ENCODE peak calls at places on chromosome 4, in six cellular contexts. One of them, this sample, is unnamed.

GRCh38 chr4:7073526-7074390 is 5.9 kb upstream of the GRPEL1 start:
- DNase-seq in K562: peak; percentile 84
- DNase-seq in HepG2: peak; percentile 77
- DNase-seq in A549: peak; percentile 76
- DNase-seq in endothelial cell of umbilical vein: peak; percentile 49
- DNase-seq in GM12878: no peak
- DNase-seq in this sample: peak; percentile 75

GRCh38 chr4:124948976-124949597 is 236.6 kb upstream of the ANKRD50 start:
- DNase-seq in K562: no peak
- DNase-seq in A549: peak; percentile 6
- DNase-seq in GM12878: no peak
- DNase-seq in endothelial cell of umbilical vein: peak; percentile 80
- DNase-seq in HepG2: no peak
- DNase-seq in this sample: no peak

GRCh38 chr4:112147697-112148096 is 2.4 kb downstream of the FAM241A start:
- DNase-seq in GM12878: no peak
- DNase-seq in K562: no peak
- DNase-seq in A549: no peak
- DNase-seq in HepG2: no peak
- DNase-seq in endothelial cell of umbilical vein: peak; percentile 67
- DNase-seq in this sample: no peak

GRCh38 chr4:48340276-48340904 is 939 bp upstream of the SLAIN2 start:
- DNase-seq in endothelial cell of umbilical vein: no peak
- DNase-seq in HepG2: no peak
- DNase-seq in GM12878: no peak
- DNase-seq in A549: no peak
- DNase-seq in K562: peak; percentile 37
- DNase-seq in this sample: peak; percentile 83

GRCh38 chr4:68267433-68267944 is 22.0 kb upstream of the TMPRSS11B start:
- DNase-seq in HepG2: peak; percentile 2
- DNase-seq in GM12878: no peak
- DNase-seq in K562: no peak
- DNase-seq in A549: peak; percentile 14
- DNase-seq in endothelial cell of umbilical vein: no peak
- DNase-seq in this sample: no peak

GRCh38 chr4:77845400-77845799 is 17.2 kb upstream of the MRPL1 start:
- DNase-seq in K562: no peak
- DNase-seq in HepG2: no peak
- DNase-seq in GM12878: no peak
- DNase-seq in endothelial cell of umbilical vein: peak; percentile 41
- DNase-seq in A549: no peak
- DNase-seq in this sample: no peak

GRCh38 chr4:10226756-10227155 is 110.2 kb upstream of the WDR1 start:
- DNase-seq in HepG2: no peak
- DNase-seq in endothelial cell of umbilical vein: no peak
- DNase-seq in GM12878: no peak
- DNase-seq in K562: no peak
- DNase-seq in A549: no peak
- DNase-seq in this sample: no peak

GRCh38 chr4:78722320-78722719 is 53.8 kb upstream of the BMP2K start:
- DNase-seq in GM12878: no peak
- DNase-seq in K562: no peak
- DNase-seq in A549: no peak
- DNase-seq in endothelial cell of umbilical vein: peak; percentile 20
- DNase-seq in HepG2: no peak
- DNase-seq in this sample: no peak

GRCh38 chr4:95293014-95293413 is 255.8 kb downstream of the UNC5C start:
- DNase-seq in A549: no peak
- DNase-seq in GM12878: no peak
- DNase-seq in endothelial cell of umbilical vein: peak; percentile 72
- DNase-seq in HepG2: no peak
- DNase-seq in K562: no peak
- DNase-seq in this sample: no peak

GRCh38 chr4:30443289-30443688 is 276.9 kb upstream of the PCDH7 start:
- DNase-seq in HepG2: no peak
- DNase-seq in endothelial cell of umbilical vein: no peak
- DNase-seq in A549: no peak
- DNase-seq in K562: no peak
- DNase-seq in GM12878: no peak
- DNase-seq in this sample: no peak

GRCh38 chr4:121200795-121201472 is 36.8 kb upstream of the TNIP3 start:
- DNase-seq in endothelial cell of umbilical vein: no peak
- DNase-seq in K562: no peak
- DNase-seq in HepG2: no peak
- DNase-seq in A549: no peak
- DNase-seq in GM12878: peak; percentile 68
- DNase-seq in this sample: no peak

GRCh38 chr4:164212134-164212533 is 541.8 kb upstream of the SMIM31 start:
- DNase-seq in HepG2: no peak
- DNase-seq in A549: no peak
- DNase-seq in GM12878: no peak
- DNase-seq in K562: no peak
- DNase-seq in endothelial cell of umbilical vein: no peak
- DNase-seq in this sample: no peak

GRCh38 chr4:41646862-41647261 is 101.7 kb downstream of the PHOX2B start:
- DNase-seq in GM12878: no peak
- DNase-seq in K562: no peak
- DNase-seq in HepG2: no peak
- DNase-seq in A549: no peak
- DNase-seq in endothelial cell of umbilical vein: no peak
- DNase-seq in this sample: no peak

GRCh38 chr4:41644288-41644914 is 104.1 kb downstream of the PHOX2B start:
- DNase-seq in K562: peak; percentile 56
- DNase-seq in HepG2: peak; percentile 3
- DNase-seq in GM12878: no peak
- DNase-seq in A549: peak; percentile 31
- DNase-seq in endothelial cell of umbilical vein: peak; percentile 52
- DNase-seq in this sample: no peak

GRCh38 chr4:41644915-41645295 is 103.6 kb downstream of the PHOX2B start:
- DNase-seq in HepG2: no peak
- DNase-seq in K562: no peak
- DNase-seq in endothelial cell of umbilical vein: no peak
- DNase-seq in A549: no peak
- DNase-seq in GM12878: no peak
- DNase-seq in this sample: no peak

GRCh38 chr4:41647368-41647767 is 101.2 kb downstream of the PHOX2B start:
- DNase-seq in GM12878: no peak
- DNase-seq in A549: no peak
- DNase-seq in endothelial cell of umbilical vein: no peak
- DNase-seq in K562: no peak
- DNase-seq in HepG2: no peak
- DNase-seq in this sample: no peak

DNA sequence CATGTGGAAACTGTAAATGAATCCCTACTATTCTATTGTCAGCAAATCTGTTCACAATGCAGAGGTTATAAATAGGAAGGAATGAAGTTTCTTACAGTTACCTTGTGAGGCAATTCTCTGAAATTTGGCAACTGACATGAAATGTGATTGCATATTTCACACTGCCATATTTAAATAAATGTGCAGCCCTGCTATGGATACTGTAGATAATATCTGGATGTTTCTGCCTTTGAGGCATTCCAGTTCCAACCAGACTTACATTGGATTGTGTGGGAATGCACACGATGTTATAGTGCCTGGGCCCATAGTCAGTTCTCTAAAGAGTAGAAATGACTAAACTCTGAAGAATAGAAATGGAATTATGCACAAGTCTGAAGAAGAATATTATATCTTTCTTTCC is 102.8 kb downstream of the PHOX2B start:
- DNase-seq in HepG2: no peak
- DNase-seq in K562: no peak
- DNase-seq in GM12878: no peak
- DNase-seq in A549: no peak
- DNase-seq in endothelial cell of umbilical vein: no peak
- DNase-seq in this sample: no peak
- TF ChIP-seq CTCF in HepG2: no peak
- TF ChIP-seq CTCF in K562: no peak
- TF ChIP-seq CTCF in GM12878: no peak
- TF ChIP-seq CTCF in A549: no peak
- TF ChIP-seq CTCF in endothelial cell of umbilical vein: no peak
- TF ChIP-seq CTCF in this sample: no peak

DNA sequence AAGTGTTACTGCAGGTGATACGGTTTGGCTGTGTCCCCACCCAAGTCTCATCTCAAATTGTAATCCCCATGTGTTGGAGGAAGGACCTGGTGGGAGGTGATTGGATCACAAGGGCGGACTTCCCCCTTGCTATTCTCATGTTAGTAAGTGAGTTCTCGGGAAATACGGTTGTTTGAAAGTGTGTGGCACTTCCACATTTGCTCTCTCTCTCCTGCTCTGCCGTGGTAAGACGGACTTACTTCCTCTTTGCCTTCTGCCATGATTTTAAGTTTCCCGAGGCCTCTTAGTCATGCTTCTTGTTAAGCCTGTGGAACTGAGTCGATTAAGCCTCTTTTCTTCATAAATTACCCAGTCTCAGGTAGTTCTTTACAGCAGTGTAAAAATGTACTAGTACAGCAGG is 65.2 kb upstream of the SLC7A11 start:
- DNase-seq in HepG2: no peak
- DNase-seq in A549: no peak
- DNase-seq in endothelial cell of umbilical vein: no peak
- DNase-seq in GM12878: no peak
- DNase-seq in K562: no peak
- DNase-seq in this sample: peak; percentile 52
- TF ChIP-seq MYC in HepG2: no peak
- TF ChIP-seq MYC in A549: no peak
- TF ChIP-seq MYC in endothelial cell of umbilical vein: no peak
- TF ChIP-seq MYC in GM12878: no peak
- TF ChIP-seq MYC in K562: no peak
- TF ChIP-seq MYC in this sample: no peak

GRCh38 chr4:174213734-174214101 is 69.7 kb downstream of the FBXO8 start:
- DNase-seq in A549: no peak
- DNase-seq in K562: no peak
- DNase-seq in endothelial cell of umbilical vein: no peak
- DNase-seq in HepG2: no peak
- DNase-seq in GM12878: no peak
- DNase-seq in this sample: no peak

GRCh38 chr4:174215055-174215454 is 68.4 kb downstream of the FBXO8 start:
- DNase-seq in GM12878: no peak
- DNase-seq in K562: no peak
- DNase-seq in HepG2: no peak
- DNase-seq in A549: no peak
- DNase-seq in endothelial cell of umbilical vein: no peak
- DNase-seq in this sample: no peak

GRCh38 chr4:174212061-174212460 is 71.4 kb downstream of the FBXO8 start:
- DNase-seq in HepG2: no peak
- DNase-seq in A549: no peak
- DNase-seq in K562: no peak
- DNase-seq in endothelial cell of umbilical vein: no peak
- DNase-seq in GM12878: no peak
- DNase-seq in this sample: no peak

GRCh38 chr4:174215936-174216699 is 67.3 kb downstream of the FBXO8 start:
- DNase-seq in HepG2: no peak
- DNase-seq in GM12878: no peak
- DNase-seq in A549: no peak
- DNase-seq in endothelial cell of umbilical vein: no peak
- DNase-seq in K562: no peak
- DNase-seq in this sample: no peak

DNA sequence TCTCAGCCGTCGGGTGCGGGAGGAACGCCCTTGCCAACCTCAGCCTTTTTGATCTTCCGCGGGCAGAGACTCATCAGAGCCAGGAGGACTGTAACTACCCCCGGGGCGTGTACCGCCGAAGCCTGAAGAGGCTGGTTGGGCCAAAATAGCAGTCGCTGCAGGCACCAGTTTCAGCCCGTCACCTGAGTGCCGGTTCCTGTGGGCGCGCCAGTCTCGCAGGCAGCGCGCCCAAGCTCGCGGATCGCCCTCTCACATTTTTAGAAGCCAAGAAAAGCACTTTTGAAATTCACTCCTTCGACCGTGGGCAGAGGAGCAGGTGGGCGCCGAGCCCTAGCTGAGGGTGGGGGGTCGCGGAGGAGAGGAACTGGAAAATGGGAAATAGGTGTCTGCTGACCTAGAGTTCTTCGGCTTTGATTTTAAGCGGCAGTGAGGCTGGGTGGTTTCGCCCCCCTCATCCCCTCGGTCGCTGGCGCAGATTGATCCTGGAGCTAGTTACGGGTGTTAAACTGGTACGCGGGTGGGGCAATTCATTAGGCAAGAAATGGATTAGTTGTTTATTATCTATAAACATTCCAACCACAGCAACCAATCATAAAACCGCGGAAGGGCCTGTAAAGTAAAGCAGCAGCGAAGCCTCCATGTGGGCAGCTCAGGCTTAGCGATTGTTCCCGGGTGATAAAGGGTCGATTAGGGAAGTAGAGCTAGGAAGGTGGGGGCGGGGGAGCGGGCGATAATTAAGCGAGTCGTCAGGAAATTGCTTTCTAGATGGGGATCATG is 69.2 kb downstream of the FBXO8 start:
- DNase-seq in endothelial cell of umbilical vein: no peak
- DNase-seq in A549: no peak
- DNase-seq in K562: no peak
- DNase-seq in HepG2: no peak
- DNase-seq in GM12878: no peak
- DNase-seq in this sample: peak; percentile 9
- H3K4me3 ChIP-seq in endothelial cell of umbilical vein: no peak overlapping the region
- H3K4me3 ChIP-seq in A549: no peak overlapping the region
- H3K4me3 ChIP-seq in K562: no peak overlapping the region
- H3K4me3 ChIP-seq in HepG2: no peak overlapping the region
- H3K4me3 ChIP-seq in GM12878: no peak overlapping the region
- H3K4me3 ChIP-seq in this sample: no peak overlapping the region

GRCh38 chr4:54840430-54840829 is 182.7 kb downstream of the KIT start:
- DNase-seq in A549: no peak
- DNase-seq in HepG2: no peak
- DNase-seq in K562: no peak
- DNase-seq in GM12878: no peak
- DNase-seq in endothelial cell of umbilical vein: no peak
- DNase-seq in this sample: no peak
- TF ChIP-seq CTCF in A549: no peak
- TF ChIP-seq CTCF in HepG2: no peak
- TF ChIP-seq CTCF in K562: no peak
- TF ChIP-seq CTCF in GM12878: peak; percentile 4
- TF ChIP-seq CTCF in endothelial cell of umbilical vein: no peak
- TF ChIP-seq CTCF in this sample: no peak

GRCh38 chr4:5996641-5997040 is 21.6 kb downstream of the C4orf50 start:
- DNase-seq in HepG2: no peak
- DNase-seq in A549: no peak
- DNase-seq in K562: no peak
- DNase-seq in GM12878: no peak
- DNase-seq in endothelial cell of umbilical vein: no peak
- DNase-seq in this sample: no peak
- TF ChIP-seq MYC in HepG2: no peak
- TF ChIP-seq MYC in A549: no peak
- TF ChIP-seq MYC in K562: no peak
- TF ChIP-seq MYC in GM12878: no peak
- TF ChIP-seq MYC in endothelial cell of umbilical vein: no peak
- TF ChIP-seq MYC in this sample: no peak

GRCh38 chr4:25029479-25030282 is 1.1 kb downstream of the LGI2 start:
- DNase-seq in HepG2: no peak
- DNase-seq in K562: no peak
- DNase-seq in endothelial cell of umbilical vein: no peak
- DNase-seq in GM12878: no peak
- DNase-seq in A549: no peak
- DNase-seq in this sample: no peak
- H3K4me3 ChIP-seq in HepG2: no peak overlapping the region
- H3K4me3 ChIP-seq in K562: no peak overlapping the region
- H3K4me3 ChIP-seq in endothelial cell of umbilical vein: no peak overlapping the region
- H3K4me3 ChIP-seq in GM12878: no peak overlapping the region
- H3K4me3 ChIP-seq in A549: peak overlapping the region; percentile 61
- H3K4me3 ChIP-seq in this sample: no peak overlapping the region

GRCh38 chr4:1031346-1031745 is 19.9 kb downstream of the FGFRL1 start:
- DNase-seq in A549: no peak
- DNase-seq in GM12878: no peak
- DNase-seq in endothelial cell of umbilical vein: no peak
- DNase-seq in K562: no peak
- DNase-seq in HepG2: no peak
- DNase-seq in this sample: no peak
- TF ChIP-seq CTCF in A549: no peak
- TF ChIP-seq CTCF in GM12878: no peak
- TF ChIP-seq CTCF in endothelial cell of umbilical vein: no peak
- TF ChIP-seq CTCF in K562: no peak
- TF ChIP-seq CTCF in HepG2: no peak
- TF ChIP-seq CTCF in this sample: no peak